ENCODE peak calls at places on chromosomes 16 and 17, in ten cellular contexts. E is A549, Z is IMR-90, X is adrenal gland, M is testis, W is cardiac muscle cell, B is heart right ventricle, C is SJSA1, D is PC-9, P is thoracic aorta. H is an unnamed sample.

GRCh38 chr17:2266045-2266864 is 37.3 kb downstream of the SMG6 start:
- DNase-seq in M (no peak), C (no peak), P (no peak), W (no peak), B (no peak), D (no peak), Z (no peak), E (no peak), X (no peak), H (no peak)

GRCh38 chr17:41937970-41938851 is 7.8 kb downstream of the ODAD4 start:
- DNase-seq in P (no peak), E (no peak), B (peak; percentile 59), D (no peak), C (no peak), M (peak; percentile 33), W (no peak), X (peak; percentile 84), Z (no peak), H (no peak)

GRCh38 chr17:19303367-19303776 is 59.2 kb downstream of the B9D1 start:
- DNase-seq in X (peak; percentile 64), Z (no peak), E (no peak), M (no peak), D (no peak), W (no peak), C (no peak), B (no peak), P (no peak), H (no peak)

GRCh38 chr17:55527520-55528118 is 16.4 kb upstream of the SMIM36 start:
- DNase-seq in Z (peak; percentile 65), P (no peak), W (peak; percentile 69), B (no peak), E (peak; percentile 50), C (no peak), M (peak; percentile 57), D (peak; percentile 41), X (peak; percentile 67), H (peak; percentile 37)

GRCh38 chr16:85286970-85287814 is 174.9 kb upstream of the CIBAR2 start:
- DNase-seq in C (peak; percentile 83), M (no peak), X (peak; percentile 86), W (no peak), E (no peak), B (peak; percentile 69), D (no peak), P (peak; percentile 28), Z (peak; percentile 65), H (no peak)

GRCh38 chr16:2468142-2468724 is 2.9 kb upstream of the NTN3 start:
- DNase-seq in Z (peak; percentile 11), M (no peak), W (peak; percentile 54), D (peak; percentile 51), X (no peak), B (no peak), P (no peak), E (peak; percentile 23), C (no peak), H (no peak)

GRCh38 chr16:25065899-25066298 is 45.6 kb upstream of the LCMT1 start:
- DNase-seq in C (no peak), Z (no peak), P (no peak), E (no peak), X (no peak), W (no peak), M (peak; percentile 51), B (peak; percentile 14), D (no peak), H (no peak)

GRCh38 chr17:80414508-80414802 is 512 bp upstream of the ENDOV start:
- DNase-seq in C (no peak), D (no peak), E (no peak), X (peak; percentile 67), Z (no peak), B (no peak), M (peak; percentile 33), W (no peak), P (no peak), H (no peak)

GRCh38 chr16:23389201-23389600 is 63.8 kb downstream of the COG7 start:
- DNase-seq in B (no peak), W (no peak), D (no peak), M (no peak), C (no peak), P (no peak), Z (no peak), E (no peak), X (no peak), H (no peak)

GRCh38 chr16:23394141-23394540 is 58.8 kb downstream of the COG7 start:
- DNase-seq in D (no peak), Z (no peak), W (no peak), M (no peak), X (no peak), E (no peak), P (no peak), C (no peak), B (no peak), H (no peak)

GRCh38 chr16:23388786-23389185 is 64.2 kb downstream of the COG7 start:
- DNase-seq in X (no peak), B (no peak), P (no peak), C (no peak), D (no peak), W (no peak), M (no peak), Z (no peak), E (no peak), H (no peak)

GRCh38 chr16:23392223-23392600 is 60.8 kb downstream of the COG7 start:
- DNase-seq in Z (no peak), X (no peak), E (no peak), M (no peak), C (no peak), D (no peak), B (no peak), W (no peak), P (no peak), H (no peak)

DNA sequence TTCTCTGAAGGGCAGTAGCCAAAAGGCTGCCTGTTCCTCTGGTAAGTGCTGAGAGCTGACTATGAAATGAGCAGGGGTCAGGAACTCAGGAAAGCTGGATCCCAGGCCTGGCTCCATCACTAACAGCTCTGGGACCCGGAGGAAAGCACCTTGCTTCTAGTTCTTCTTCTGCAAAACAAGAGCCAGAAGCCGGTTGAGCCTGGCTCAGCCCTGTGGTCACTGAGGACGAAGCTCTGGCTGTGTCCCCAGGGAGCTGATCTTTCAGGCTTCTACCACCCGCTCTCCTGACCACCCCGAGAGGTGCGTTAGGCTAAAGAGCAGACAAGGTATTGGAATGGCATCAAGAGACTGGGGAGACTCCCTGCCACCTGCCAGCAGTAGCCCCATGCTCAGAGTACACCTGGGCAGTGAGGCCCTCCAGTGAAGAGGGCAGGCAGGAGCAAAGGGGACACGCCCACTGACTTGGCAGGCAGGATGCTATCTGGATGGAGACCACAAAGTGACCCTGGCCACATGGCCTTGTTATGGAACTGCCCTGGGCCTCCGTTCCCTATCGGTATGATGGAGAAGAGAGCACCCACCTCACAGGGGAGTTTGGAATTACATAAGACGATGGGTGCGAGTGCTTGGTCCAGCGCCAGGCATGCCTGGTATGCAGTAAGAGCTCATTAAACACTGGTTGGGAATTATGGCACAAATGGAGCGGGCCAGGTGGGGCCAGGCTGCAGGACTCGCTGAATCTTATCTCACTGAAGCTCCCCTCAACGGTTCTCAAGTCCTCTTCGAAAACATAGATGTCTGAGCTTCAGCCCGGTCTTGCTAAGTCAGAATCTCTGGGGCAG is 61.4 kb downstream of the COG7 start:
- DNase-seq in P (no peak), C (no peak), D (no peak), W (no peak), X (no peak), B (no peak), M (no peak), E (no peak), Z (no peak), H (no peak)
- H3K27ac ChIP-seq in P (no peak overlapping the region), C (no peak overlapping the region), D (no peak overlapping the region), W (no peak overlapping the region), X (no peak overlapping the region), B (no peak overlapping the region), M (no peak overlapping the region), E (no peak overlapping the region), Z (no peak overlapping the region), H (no peak overlapping the region)

DNA sequence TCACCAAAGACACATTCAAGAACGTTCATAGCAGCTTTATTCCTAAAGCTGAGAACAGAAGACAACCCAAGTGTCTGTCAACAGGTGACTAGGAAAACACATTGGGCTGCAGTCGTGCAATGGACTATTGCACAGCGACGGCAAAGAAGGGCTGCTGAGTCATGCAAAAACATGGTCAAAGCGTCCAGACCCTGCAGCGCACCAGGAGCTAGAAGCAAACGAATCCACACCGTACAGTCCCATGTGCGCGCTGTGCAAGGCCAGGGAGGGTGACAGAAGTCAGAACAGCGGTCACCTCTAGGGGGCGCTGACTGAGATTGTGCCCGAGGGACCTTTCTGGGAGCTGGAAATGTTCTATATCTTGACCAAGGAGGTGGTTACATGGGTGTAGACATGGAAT is 266.4 kb downstream of the MAF start:
- DNase-seq in D (no peak), X (no peak), Z (no peak), W (peak; percentile 24), M (peak; percentile 38), C (no peak), E (peak; percentile 4), B (no peak), P (no peak), H (no peak)
- H3K4me3 ChIP-seq in D (no peak overlapping the region), X (no peak overlapping the region), Z (no peak overlapping the region), W (no peak overlapping the region), M (no peak overlapping the region), C (no peak overlapping the region), E (no peak overlapping the region), B (no peak overlapping the region), P (no peak overlapping the region), H (no peak overlapping the region)

DNA sequence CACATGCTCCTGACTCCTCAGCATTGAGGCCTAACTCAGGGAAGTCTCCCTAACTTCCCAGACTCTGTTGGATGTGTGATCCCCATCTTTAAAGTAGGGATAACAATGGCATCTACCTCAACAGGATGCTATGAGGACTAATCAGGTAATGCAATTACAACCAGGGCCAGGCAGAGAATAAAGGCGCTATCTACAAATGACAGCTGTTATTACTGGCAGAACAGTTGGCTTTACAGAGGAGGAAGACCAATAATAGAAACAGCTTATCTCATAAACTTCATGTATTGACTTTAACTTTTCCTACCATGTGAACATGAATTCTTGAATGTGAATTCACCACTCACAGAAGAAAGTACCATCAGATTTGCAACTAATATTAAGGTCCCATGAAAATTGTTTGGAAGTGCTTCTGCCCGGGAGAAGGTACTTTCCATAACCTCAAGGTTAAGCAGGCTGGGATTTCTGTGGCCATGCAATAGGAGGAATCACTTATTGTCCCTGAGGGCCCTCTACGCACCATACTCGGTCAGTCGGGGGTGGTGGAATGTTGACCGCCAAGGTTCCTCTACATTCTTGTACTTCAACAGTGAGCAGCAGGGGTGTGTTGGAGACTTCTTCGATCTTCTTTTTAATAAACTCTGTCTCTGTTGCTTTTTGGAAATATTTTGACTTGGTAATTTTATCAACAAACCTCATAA is 22.6 kb upstream of the ERN1 start:
- DNase-seq in P (no peak), W (no peak), X (peak; percentile 43), E (no peak), C (no peak), Z (no peak), D (no peak), B (no peak), M (no peak), H (no peak)
- H3K27ac ChIP-seq in P (peak overlapping the region; percentile 24), W (peak overlapping the region; percentile 65), X (no peak overlapping the region), E (no peak overlapping the region), C (no peak overlapping the region), Z (no peak overlapping the region), D (no peak overlapping the region), B (peak overlapping the region; percentile 93), M (peak overlapping the region; percentile 46), H (no peak overlapping the region)

DNA sequence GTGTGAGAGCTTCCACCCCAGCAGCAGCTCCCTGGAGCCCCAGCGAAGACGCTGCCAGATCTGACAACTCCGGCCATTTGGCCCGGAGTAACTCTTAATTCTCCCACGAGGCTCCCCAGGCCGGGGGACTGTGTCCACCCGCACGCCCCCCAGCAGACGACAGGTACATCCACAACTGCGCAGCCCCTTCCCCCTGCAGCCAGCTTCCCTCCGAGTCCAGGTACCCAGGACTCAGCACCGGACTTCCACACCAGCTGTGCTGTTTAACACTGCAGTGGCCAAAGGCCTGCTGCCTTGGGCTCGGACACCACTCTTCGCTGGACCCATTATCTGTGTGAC is 7.2 kb downstream of the SYNGR2 start:
- DNase-seq in Z (no peak), P (no peak), M (no peak), D (no peak), B (no peak), C (no peak), X (no peak), E (no peak), W (no peak), H (no peak)
- H3K4me3 ChIP-seq in Z (no peak overlapping the region), P (no peak overlapping the region), M (no peak overlapping the region), D (no peak overlapping the region), B (no peak overlapping the region), C (no peak overlapping the region), X (no peak overlapping the region), E (no peak overlapping the region), W (no peak overlapping the region), H (no peak overlapping the region)

H was measured in uterus.